ENCODE peak calls at places on chromosome 20, in nine cellular contexts. D is neural crest cell, I is stomach, G is GM06990, F is IMR-90, Z is cardiac muscle cell, C is right lobe of liver, Y is heart right ventricle, H is neural progenitor cell. L is an unnamed sample.

GRCh38 chr20:33653218-33653899 is 8.8 kb upstream of the C20orf144 start:
- DNase-seq in H (peak), Y (no peak), C (no peak), G (no peak), I (peak), Z (peak), F (peak), D (peak), L (peak)

GRCh38 chr20:2822073-2822472 is 5.9 kb downstream of the TMEM239 start:
- DNase-seq in I (no peak), F (peak), D (no peak), G (no peak), C (no peak), Y (no peak), Z (peak), H (peak), L (no peak)

GRCh38 chr20:9769954-9770353 is 68.9 kb downstream of the PAK5 start:
- DNase-seq in D (no peak), H (no peak), Z (no peak), F (no peak), G (no peak), I (no peak), Y (no peak), C (no peak), L (no peak)

GRCh38 chr20:38245753-38246152 is 14.8 kb downstream of the KIAA1755 start:
- DNase-seq in Z (no peak), I (no peak), G (no peak), F (no peak), Y (no peak), H (no peak), C (no peak), D (no peak), L (no peak)

GRCh38 chr20:46013826-46014516 is 5.3 kb downstream of the MMP9 start:
- DNase-seq in I (peak), H (peak), G (peak), D (peak), C (peak), Z (peak), Y (peak), F (peak), L (peak)

GRCh38 chr20:3330046-3330741 is 77.3 kb downstream of the DNAAF9 start:
- DNase-seq in F (peak), Y (no peak), G (no peak), D (no peak), I (no peak), Z (peak), H (no peak), C (no peak), L (no peak)

GRCh38 chr20:8073024-8073832 is 53.7 kb upstream of the TMX4 start:
- DNase-seq in Z (peak), H (no peak), Y (no peak), G (no peak), D (no peak), C (no peak), F (peak), I (no peak), L (no peak)

GRCh38 chr20:54051019-54051418 is 19.4 kb downstream of the BCAS1 start:
- DNase-seq in Y (no peak), G (no peak), D (no peak), F (no peak), C (no peak), I (no peak), H (no peak), Z (no peak), L (no peak)

GRCh38 chr20:52190437-52191131 is 995 bp downstream of the ZFP64 start:
- DNase-seq in F (peak), D (peak), Z (peak), I (peak), Y (no peak), G (peak), H (peak), C (peak), L (peak)

GRCh38 chr20:3082955-3083952 is 1.3 kb downstream of the AVP start:
- DNase-seq in C (no peak), D (no peak), G (no peak), I (no peak), Y (no peak), H (peak), Z (no peak), F (no peak), L (no peak)

GRCh38 chr20:49936153-49937022 is at the start of gene RNF114:
- DNase-seq in D (peak), I (peak), Y (peak), H (peak), G (peak), Z (peak), C (peak), F (peak), L (peak)
- TF ChIP-seq CTCF in D (no peak), I (no peak), Y (no peak), H (no peak), G (no peak), Z (no peak), C (no peak), F (peak), L (no peak)

GRCh38 chr20:20237093-20237959 is 130.6 kb upstream of the INSM1 start:
- DNase-seq in C (no peak), H (peak), Z (peak), I (peak), Y (no peak), F (peak), G (no peak), D (peak), L (peak)
- TF ChIP-seq CTCF in C (peak), H (peak), Z (peak), I (no peak), Y (peak), F (peak), G (peak), D (peak), L (peak)

DNA sequence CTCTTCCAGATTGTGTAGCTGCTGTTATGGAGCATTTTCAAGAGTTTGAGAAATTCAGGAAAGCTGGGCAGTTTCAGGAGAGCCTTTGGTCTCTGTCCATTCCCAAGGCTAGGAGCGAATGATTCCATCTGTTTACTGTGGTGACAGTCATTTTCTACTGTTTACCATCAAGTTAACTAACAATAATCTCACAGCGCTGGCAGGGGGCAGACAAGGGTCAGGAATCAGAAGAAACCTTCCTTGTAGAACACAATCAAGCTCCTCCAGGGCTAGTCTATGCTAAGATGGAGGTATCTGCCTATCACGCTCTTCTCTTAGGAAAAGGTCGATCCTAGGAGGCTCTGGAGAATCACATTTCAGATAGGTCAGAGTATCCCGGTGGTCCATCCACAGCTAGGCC is 293.9 kb downstream of the KIF16B start:
- DNase-seq in G (no peak), Y (no peak), Z (no peak), D (no peak), C (no peak), H (no peak), I (no peak), F (no peak), L (no peak)
- TF ChIP-seq CTCF in G (no peak), Y (no peak), Z (no peak), D (no peak), C (no peak), H (no peak), I (no peak), F (no peak), L (no peak)

DNA sequence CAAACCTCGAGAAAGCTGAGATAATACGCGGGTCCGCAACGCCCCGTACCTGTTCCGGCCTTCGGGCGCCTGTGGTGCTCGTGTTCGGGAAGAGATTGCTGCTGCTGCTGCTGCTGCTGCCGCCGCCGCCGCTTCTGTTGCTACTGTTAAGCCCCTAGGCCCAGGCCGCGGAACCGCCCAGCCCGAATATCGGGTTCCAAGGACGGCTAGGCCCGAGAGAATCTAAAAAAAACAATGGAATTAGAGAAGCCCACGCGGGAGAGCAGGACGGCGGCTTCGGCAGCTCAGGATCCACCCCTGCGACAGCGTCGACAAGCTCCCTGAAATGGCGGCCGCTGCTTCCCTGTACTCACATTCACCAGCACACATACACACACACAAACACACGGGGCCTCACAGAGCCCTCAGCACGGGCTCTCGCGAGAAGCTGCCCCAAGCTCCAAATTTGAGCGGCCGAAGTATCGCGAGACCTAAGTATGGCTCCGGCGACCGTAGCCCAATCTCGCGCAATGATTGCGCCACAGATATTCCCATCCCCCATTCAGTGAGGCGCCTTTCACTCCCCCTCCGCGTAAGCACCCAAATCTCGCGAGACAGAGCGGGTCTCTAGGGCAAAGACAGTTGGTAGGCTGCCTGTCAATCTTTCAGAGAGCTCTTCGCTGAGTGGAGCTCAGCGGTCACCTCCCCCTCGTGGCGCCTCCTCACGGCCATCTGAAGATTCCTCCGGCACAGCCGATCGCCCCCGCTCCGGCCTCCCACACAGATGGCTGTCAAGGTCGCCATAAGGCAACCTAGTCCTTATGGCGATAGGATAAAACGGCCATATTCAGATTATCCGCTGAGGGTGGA is at the start of gene RBM39:
- DNase-seq in H (peak), Z (peak), F (peak), Y (peak), G (peak), I (peak), D (peak), C (peak), L (peak)
- TF ChIP-seq CTCF in H (peak), Z (peak), F (peak), Y (peak), G (peak), I (no peak), D (peak), C (peak), L (peak)

GRCh38 chr20:40535816-40536215 is 153.2 kb downstream of the MAFB start:
- DNase-seq in D (no peak), Z (peak), G (no peak), I (no peak), F (no peak), H (no peak), C (no peak), Y (no peak), L (no peak)

GRCh38 chr20:40536866-40537265 is 152.2 kb downstream of the MAFB start:
- DNase-seq in C (no peak), H (no peak), Y (no peak), Z (no peak), F (no peak), G (no peak), I (no peak), D (no peak), L (no peak)

GRCh38 chr20:40532103-40532502 is 156.9 kb downstream of the MAFB start:
- DNase-seq in Y (no peak), D (no peak), C (no peak), F (no peak), H (peak), G (no peak), I (no peak), Z (peak), L (no peak)
- TF ChIP-seq CTCF in Y (peak), D (peak), C (peak), F (no peak), H (peak), G (peak), I (no peak), Z (peak), L (peak)

GRCh38 chr20:63218701-63219446 is 2.9 kb upstream of the YTHDF1 start:
- DNase-seq in F (no peak), Z (no peak), C (no peak), Y (no peak), G (no peak), D (no peak), I (no peak), H (no peak), L (no peak)
- TF ChIP-seq CTCF in F (no peak), Z (no peak), C (no peak), Y (no peak), G (no peak), D (no peak), I (no peak), H (no peak), L (no peak)

GRCh38 chr20:17644451-17644850 is 37.6 kb downstream of the RRBP1 start:
- DNase-seq in D (no peak), C (no peak), Y (no peak), H (no peak), G (no peak), F (no peak), I (peak), Z (no peak), L (no peak)
- TF ChIP-seq CTCF in D (no peak), C (no peak), Y (no peak), H (no peak), G (no peak), F (no peak), I (no peak), Z (no peak), L (no peak)

DNA sequence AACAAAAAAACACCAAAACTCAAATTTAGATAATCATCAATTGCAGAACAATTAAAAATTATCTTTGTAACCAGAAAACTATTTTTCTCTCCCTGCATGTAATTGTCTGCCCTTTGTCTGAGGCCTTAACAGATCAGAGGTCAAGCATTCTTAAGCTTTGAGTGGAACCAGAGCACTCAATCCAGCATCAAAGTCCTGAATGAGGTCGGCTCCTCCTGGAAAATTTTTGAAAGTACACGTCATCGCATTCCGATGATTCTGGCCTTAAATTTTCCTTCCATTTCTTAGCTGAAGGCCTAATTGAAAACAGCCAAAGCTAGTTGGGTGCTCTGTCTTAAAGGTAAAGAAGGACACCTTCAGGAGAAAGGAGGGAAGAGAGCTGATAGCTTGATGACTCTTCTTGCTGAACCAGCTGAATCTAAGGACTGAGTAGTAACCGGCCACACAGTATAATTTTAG is 510.2 kb upstream of the SULF2 start:
- DNase-seq in H (peak), F (peak), Z (peak), C (no peak), D (no peak), Y (no peak), G (no peak), I (no peak), L (no peak)
- TF ChIP-seq CTCF in H (peak), F (peak), Z (peak), C (no peak), D (peak), Y (peak), G (no peak), I (no peak), L (no peak)

DNA sequence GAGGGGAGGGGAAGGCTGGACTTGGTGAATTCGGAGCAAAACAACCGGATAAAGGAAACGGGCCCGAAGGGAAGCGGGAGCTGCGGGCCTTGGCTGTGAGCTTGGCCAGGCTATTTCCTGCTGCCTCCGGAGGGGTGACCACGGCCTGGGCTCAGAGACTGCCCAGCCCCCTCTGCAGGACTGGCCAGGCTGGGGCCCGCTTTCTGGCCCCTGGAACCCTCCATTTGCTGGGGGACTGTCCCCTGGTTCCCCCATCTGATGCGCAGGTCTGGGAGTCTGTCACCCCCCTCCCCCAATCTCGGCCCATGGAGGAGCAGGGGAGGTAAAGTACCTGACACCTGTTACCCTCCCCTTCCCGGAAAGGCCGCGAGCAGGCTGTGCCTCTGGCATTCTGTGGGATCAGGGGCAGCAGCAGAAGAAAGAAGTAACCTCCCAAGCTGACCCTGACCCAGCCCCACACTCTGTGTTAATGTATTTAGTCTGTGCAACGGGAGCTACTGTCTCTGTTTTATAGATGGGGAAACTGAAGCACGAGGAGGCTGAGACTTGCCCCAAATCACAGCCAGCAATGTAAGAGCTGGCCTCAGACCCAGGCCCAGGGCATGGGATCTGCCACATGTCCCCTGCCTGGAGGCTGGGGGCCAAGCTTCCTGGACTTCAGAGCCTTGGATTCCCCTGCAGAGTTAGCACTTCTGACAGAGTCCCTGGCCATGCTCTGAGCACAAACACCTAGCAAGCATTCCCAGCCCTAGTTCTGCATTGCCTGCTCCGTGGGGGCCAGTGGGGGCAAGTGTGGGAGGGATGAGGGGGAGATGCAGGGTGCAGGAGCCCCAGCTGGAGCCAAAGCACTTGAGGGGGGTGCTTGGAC is 3.5 kb downstream of the C20orf204 start:
- DNase-seq in I (no peak), G (no peak), H (no peak), D (no peak), Y (no peak), F (no peak), Z (no peak), C (no peak), L (no peak)
- TF ChIP-seq CTCF in I (no peak), G (no peak), H (no peak), D (no peak), Y (peak), F (no peak), Z (no peak), C (no peak), L (no peak)

GRCh38 chr20:44858959-44859358 is 26.5 kb upstream of the YWHAB start:
- DNase-seq in G (no peak), F (no peak), C (no peak), D (no peak), Z (peak), I (no peak), Y (no peak), H (no peak), L (no peak)
- TF ChIP-seq CTCF in G (no peak), F (no peak), C (no peak), D (no peak), Z (no peak), I (no peak), Y (no peak), H (no peak), L (no peak)